ENCODE peak calls at places on chromosomes 7 and 10, in five cellular contexts. One of them, this sample, is unnamed.

GRCh38 chr10:132193907-132194552 is 7.3 kb downstream of the DPYSL4 start:
- DNase-seq in brain microvascular endothelial cell: no peak
- DNase-seq in right lobe of liver: no peak
- DNase-seq in GM23338: no peak
- DNase-seq in fibroblast of lung: no peak
- DNase-seq in this sample: no peak

GRCh38 chr10:119342017-119342734 is 134.8 kb downstream of the GRK5 start:
- DNase-seq in brain microvascular endothelial cell: no peak
- DNase-seq in right lobe of liver: no peak
- DNase-seq in GM23338: no peak
- DNase-seq in fibroblast of lung: no peak
- DNase-seq in this sample: no peak

GRCh38 chr10:114346176-114347031 is 57.9 kb downstream of the AFAP1L2 start:
- DNase-seq in brain microvascular endothelial cell: no peak
- DNase-seq in right lobe of liver: no peak
- DNase-seq in GM23338: no peak
- DNase-seq in fibroblast of lung: no peak
- DNase-seq in this sample: no peak

GRCh38 chr7:18265611-18266281 is 229.8 kb upstream of the HDAC9 start:
- DNase-seq in brain microvascular endothelial cell: no peak
- DNase-seq in right lobe of liver: no peak
- DNase-seq in GM23338: no peak
- DNase-seq in fibroblast of lung: no peak
- DNase-seq in this sample: no peak

GRCh38 chr7:40463449-40463848 is 328.6 kb downstream of the SUGCT start:
- DNase-seq in brain microvascular endothelial cell: peak; percentile 10
- DNase-seq in right lobe of liver: no peak
- DNase-seq in GM23338: no peak
- DNase-seq in fibroblast of lung: no peak
- DNase-seq in this sample: no peak

GRCh38 chr10:129089341-129089740 is 377.7 kb upstream of the MGMT start:
- DNase-seq in brain microvascular endothelial cell: no peak
- DNase-seq in right lobe of liver: no peak
- DNase-seq in GM23338: no peak
- DNase-seq in fibroblast of lung: no peak
- DNase-seq in this sample: no peak

GRCh38 chr7:24715661-24716479 is 41.4 kb downstream of the GSDME start:
- DNase-seq in brain microvascular endothelial cell: peak; percentile 40
- DNase-seq in right lobe of liver: no peak
- DNase-seq in GM23338: peak; percentile 81
- DNase-seq in fibroblast of lung: peak; percentile 56
- DNase-seq in this sample: no peak

GRCh38 chr10:58371473-58371872 is 13.7 kb upstream of the TFAM start:
- DNase-seq in brain microvascular endothelial cell: no peak
- DNase-seq in right lobe of liver: no peak
- DNase-seq in GM23338: no peak
- DNase-seq in fibroblast of lung: no peak
- DNase-seq in this sample: no peak

GRCh38 chr10:29409241-29410051 is 120.6 kb downstream of the LYZL1 start:
- DNase-seq in brain microvascular endothelial cell: peak; percentile 57
- DNase-seq in right lobe of liver: peak; percentile 84
- DNase-seq in GM23338: peak; percentile 54
- DNase-seq in fibroblast of lung: peak; percentile 74
- DNase-seq in this sample: no peak

GRCh38 chr7:87575521-87575920 is 25.2 kb downstream of the ABCB1 start:
- DNase-seq in brain microvascular endothelial cell: no peak
- DNase-seq in right lobe of liver: no peak
- DNase-seq in GM23338: no peak
- DNase-seq in fibroblast of lung: peak; percentile 82
- DNase-seq in this sample: no peak

GRCh38 chr7:120039138-120039537 is 233.8 kb upstream of the KCND2 start:
- DNase-seq in brain microvascular endothelial cell: no peak
- DNase-seq in right lobe of liver: no peak
- DNase-seq in GM23338: no peak
- DNase-seq in fibroblast of lung: no peak
- DNase-seq in this sample: no peak

GRCh38 chr10:78070726-78071125 is 37.1 kb downstream of the RPS24 start:
- DNase-seq in brain microvascular endothelial cell: no peak
- DNase-seq in right lobe of liver: no peak
- DNase-seq in GM23338: no peak
- DNase-seq in fibroblast of lung: no peak
- DNase-seq in this sample: no peak

GRCh38 chr7:85234746-85235145 is 47.9 kb upstream of the SEMA3D start:
- DNase-seq in brain microvascular endothelial cell: no peak
- DNase-seq in right lobe of liver: no peak
- DNase-seq in GM23338: no peak
- DNase-seq in fibroblast of lung: peak; percentile 13
- DNase-seq in this sample: no peak

GRCh38 chr7:81957517-81957916 is 187.7 kb upstream of the HGF start:
- DNase-seq in brain microvascular endothelial cell: no peak
- DNase-seq in right lobe of liver: no peak
- DNase-seq in GM23338: no peak
- DNase-seq in fibroblast of lung: no peak
- DNase-seq in this sample: no peak

GRCh38 chr7:3757059-3757458 is 456.0 kb downstream of the SDK1 start:
- DNase-seq in brain microvascular endothelial cell: no peak
- DNase-seq in right lobe of liver: no peak
- DNase-seq in GM23338: no peak
- DNase-seq in fibroblast of lung: no peak
- DNase-seq in this sample: no peak

GRCh38 chr10:69728335-69728861 is 73.3 kb upstream of the COL13A1 start:
- DNase-seq in brain microvascular endothelial cell: peak; percentile 48
- DNase-seq in right lobe of liver: no peak
- DNase-seq in GM23338: no peak
- DNase-seq in fibroblast of lung: peak; percentile 72
- DNase-seq in this sample: peak; percentile 59

GRCh38 chr10:90130321-90131086 is 429.1 kb downstream of the KIF20B start:
- DNase-seq in brain microvascular endothelial cell: no peak
- DNase-seq in right lobe of liver: no peak
- DNase-seq in GM23338: no peak
- DNase-seq in fibroblast of lung: no peak
- DNase-seq in this sample: no peak

GRCh38 chr10:110508389-110508788 is 10.7 kb downstream of the DUSP5 start:
- DNase-seq in brain microvascular endothelial cell: no peak
- DNase-seq in right lobe of liver: no peak
- DNase-seq in GM23338: no peak
- DNase-seq in fibroblast of lung: no peak
- DNase-seq in this sample: no peak

GRCh38 chr10:102669206-102670064 is 25.2 kb downstream of the TRIM8 start:
- DNase-seq in brain microvascular endothelial cell: no peak
- DNase-seq in right lobe of liver: no peak
- DNase-seq in GM23338: peak; percentile 57
- DNase-seq in fibroblast of lung: peak; percentile 50
- DNase-seq in this sample: no peak
- TF ChIP-seq CTCF in brain microvascular endothelial cell: peak; percentile 80
- TF ChIP-seq CTCF in right lobe of liver: peak; percentile 12
- TF ChIP-seq CTCF in GM23338: peak; percentile 66
- TF ChIP-seq CTCF in fibroblast of lung: peak; percentile 30
- TF ChIP-seq CTCF in this sample: peak; percentile 73

GRCh38 chr10:101311440-101312067 is 42.4 kb upstream of the BTRC start:
- DNase-seq in brain microvascular endothelial cell: no peak
- DNase-seq in right lobe of liver: no peak
- DNase-seq in GM23338: no peak
- DNase-seq in fibroblast of lung: no peak
- DNase-seq in this sample: no peak
- H3K4me3 ChIP-seq in brain microvascular endothelial cell: no peak overlapping the region
- H3K4me3 ChIP-seq in right lobe of liver: no peak overlapping the region
- H3K4me3 ChIP-seq in GM23338: peak overlapping the region; percentile 53
- H3K4me3 ChIP-seq in fibroblast of lung: no peak overlapping the region
- H3K4me3 ChIP-seq in this sample: no peak overlapping the region

DNA sequence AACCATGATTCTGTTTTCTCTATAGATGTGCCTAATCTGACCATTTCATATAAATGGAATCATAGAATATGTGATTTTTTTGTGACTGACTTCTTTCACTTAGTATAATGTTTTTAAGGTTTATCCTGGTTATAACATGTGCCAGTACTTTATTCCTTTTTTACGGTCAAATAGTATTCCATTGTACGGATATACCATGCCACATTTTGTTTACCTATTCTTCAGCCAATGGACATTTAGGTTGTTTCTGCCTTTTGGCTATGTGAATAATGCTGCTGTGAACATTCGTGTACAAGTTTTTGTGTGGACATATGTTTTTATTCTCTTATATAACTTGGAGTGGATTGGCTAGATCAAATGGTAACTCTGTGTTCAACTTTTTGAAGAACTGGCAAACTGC is 178.3 kb upstream of the TCF7L2 start:
- DNase-seq in brain microvascular endothelial cell: no peak
- DNase-seq in right lobe of liver: no peak
- DNase-seq in GM23338: no peak
- DNase-seq in fibroblast of lung: no peak
- DNase-seq in this sample: no peak
- H3K27me3 ChIP-seq in brain microvascular endothelial cell: no peaks in the 10 kb centered on the region
- H3K27me3 ChIP-seq in right lobe of liver: no peaks in the 10 kb centered on the region
- H3K27me3 ChIP-seq in GM23338: no peaks in the 10 kb centered on the region
- H3K27me3 ChIP-seq in fibroblast of lung: no peaks in the 10 kb centered on the region
- H3K27me3 ChIP-seq in this sample: no peaks in the 10 kb centered on the region

GRCh38 chr10:45452268-45452667 is 78.3 kb downstream of the ALOX5 start:
- DNase-seq in brain microvascular endothelial cell: no peak
- DNase-seq in right lobe of liver: no peak
- DNase-seq in GM23338: no peak
- DNase-seq in fibroblast of lung: no peak
- DNase-seq in this sample: no peak
- TF ChIP-seq CTCF in brain microvascular endothelial cell: no peak
- TF ChIP-seq CTCF in right lobe of liver: no peak
- TF ChIP-seq CTCF in GM23338: no peak
- TF ChIP-seq CTCF in fibroblast of lung: no peak
- TF ChIP-seq CTCF in this sample: no peak

DNA sequence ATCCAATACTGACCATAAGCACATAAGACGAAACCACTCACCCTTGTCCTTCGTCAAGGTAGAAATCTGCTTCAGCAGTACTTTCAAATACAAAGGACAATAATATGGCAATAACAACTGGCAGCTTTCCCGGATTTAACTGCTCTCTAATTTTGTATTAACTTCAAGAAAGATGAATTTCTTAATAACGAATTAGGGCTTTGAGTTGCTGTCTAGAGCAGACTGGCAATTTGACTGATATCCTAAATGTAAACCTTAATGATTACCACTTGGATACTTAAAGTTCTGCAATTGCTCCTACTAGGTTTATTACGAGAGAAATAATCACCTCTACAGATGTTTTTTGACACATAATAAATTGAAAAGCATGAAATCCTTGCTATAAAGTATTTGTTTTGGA is 418.7 kb downstream of the MAGI2 start:
- DNase-seq in brain microvascular endothelial cell: no peak
- DNase-seq in right lobe of liver: no peak
- DNase-seq in GM23338: no peak
- DNase-seq in fibroblast of lung: no peak
- DNase-seq in this sample: no peak
- H3K4me3 ChIP-seq in brain microvascular endothelial cell: no peak overlapping the region
- H3K4me3 ChIP-seq in right lobe of liver: no peak overlapping the region
- H3K4me3 ChIP-seq in GM23338: no peak overlapping the region
- H3K4me3 ChIP-seq in fibroblast of lung: no peak overlapping the region
- H3K4me3 ChIP-seq in this sample: no peak overlapping the region

GRCh38 chr7:27092753-27093097 is 3.1 kb downstream of the HOXA1 start:
- DNase-seq in brain microvascular endothelial cell: no peak
- DNase-seq in right lobe of liver: no peak
- DNase-seq in GM23338: no peak
- DNase-seq in fibroblast of lung: no peak
- DNase-seq in this sample: no peak
- H3K27me3 ChIP-seq in brain microvascular endothelial cell: peaks cover 89% of the 10 kb centered on the region
- H3K27me3 ChIP-seq in right lobe of liver: peaks cover 21% of the 10 kb centered on the region
- H3K27me3 ChIP-seq in GM23338: peaks cover 100% of the 10 kb centered on the region
- H3K27me3 ChIP-seq in fibroblast of lung: peaks cover 4% of the 10 kb centered on the region
- H3K27me3 ChIP-seq in this sample: peaks cover 8% of the 10 kb centered on the region

DNA sequence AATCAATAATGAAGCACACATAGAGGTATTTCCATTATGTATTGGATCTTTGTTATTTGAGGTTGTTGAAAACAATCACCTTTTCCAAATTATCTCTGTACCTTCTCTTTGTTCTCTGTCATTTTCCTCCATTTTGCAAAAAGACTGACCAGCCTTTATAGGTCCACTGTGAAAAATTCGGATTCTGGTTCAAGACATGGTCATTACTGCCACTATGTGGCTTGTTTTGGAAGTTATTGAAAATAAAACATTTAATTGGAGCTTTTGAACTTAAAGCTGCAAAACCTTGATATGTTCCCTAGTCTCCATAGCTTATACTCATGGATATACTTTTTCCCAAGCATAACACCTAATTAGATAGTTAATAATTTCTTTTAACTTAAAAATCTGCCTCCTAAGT is 1094.4 kb downstream of the NRG3 start:
- DNase-seq in brain microvascular endothelial cell: peak; percentile 6
- DNase-seq in right lobe of liver: no peak
- DNase-seq in GM23338: peak; percentile 36
- DNase-seq in fibroblast of lung: peak; percentile 23
- DNase-seq in this sample: no peak
- TF ChIP-seq CTCF in brain microvascular endothelial cell: peak; percentile 30
- TF ChIP-seq CTCF in right lobe of liver: peak; percentile 18
- TF ChIP-seq CTCF in GM23338: peak; percentile 64
- TF ChIP-seq CTCF in fibroblast of lung: no peak
- TF ChIP-seq CTCF in this sample: peak; percentile 22